ENCODE peak calls at places on chromosomes 4 and X, in nine cellular contexts. U is smooth muscle cell of the brain vasculature; X is ACHN; O is NCI-H748 treated with DMSO at 0.1 percent for 48 hours; Y is anterior cingulate cortex; A is NCI-H1048; C is activated naive CD4-positive, alpha-beta T cell treated with anti-CD3 and anti-CD28 coated beads for 36 hours; G is EH; P is AG09319. F is an unnamed sample.

GRCh38 chr4:111602848-111603247 is 542.4 kb upstream of the FAM241A start:
- DNase-seq in C (no peak), A (no peak), P (peak), G (peak), Y (no peak), X (peak), U (no peak), O (no peak), F (peak)

GRCh38 chrX:18422325-18422724 is 3.1 kb upstream of the CDKL5 start:
- DNase-seq in A (no peak), U (no peak), X (peak), C (no peak), Y (no peak), O (no peak), G (peak), P (peak), F (peak)

GRCh38 chr4:3340703-3341088 is 47.9 kb downstream of the RGS12 start:
- DNase-seq in Y (no peak), G (no peak), P (no peak), X (no peak), A (no peak), C (no peak), O (no peak), U (no peak), F (no peak)

GRCh38 chrX:139204903-139205667 is 325.5 kb upstream of the F9 start:
- DNase-seq in U (no peak), O (peak), C (peak), A (peak), Y (no peak), X (no peak), P (peak), G (no peak), F (no peak)

GRCh38 chrX:11446951-11447350 is 153.7 kb downstream of the AMELX start:
- DNase-seq in P (no peak), Y (no peak), A (no peak), C (no peak), U (no peak), X (no peak), G (peak), O (no peak), F (peak)

GRCh38 chr4:173192375-173193162 is 24.0 kb downstream of the GALNT7 start:
- DNase-seq in P (no peak), G (no peak), Y (no peak), O (no peak), X (peak), C (peak), U (no peak), A (no peak), F (no peak)

GRCh38 chrX:99301990-99302389 is 1108.1 kb downstream of the PCDH19 start:
- DNase-seq in U (no peak), X (peak), P (no peak), A (no peak), O (peak), G (no peak), Y (no peak), C (no peak), F (peak)

GRCh38 chr4:14752341-14753046 is 249.8 kb upstream of the CPEB2 start:
- DNase-seq in G (no peak), X (no peak), U (no peak), A (no peak), P (no peak), C (no peak), Y (no peak), O (no peak), F (no peak)

GRCh38 chrX:13473666-13474516 is 95.5 kb upstream of the EGFL6 start:
- DNase-seq in P (no peak), Y (no peak), G (peak), A (no peak), X (no peak), O (no peak), U (no peak), C (peak), F (peak)

GRCh38 chr4:86497980-86498379 is 96.1 kb upstream of the PTPN13 start:
- DNase-seq in A (no peak), C (no peak), U (no peak), P (no peak), O (no peak), G (peak), X (no peak), Y (peak), F (no peak)

GRCh38 chr4:54929459-54929858 is 195.9 kb downstream of the KDR start:
- DNase-seq in C (no peak), U (no peak), X (no peak), P (no peak), G (no peak), O (no peak), Y (no peak), A (no peak), F (peak)